ENCODE peak calls at places on chromosomes 13 and 19, in six cellular contexts. Q is K562; V is hepatic stellate cell; G is thoracic aorta; D is endothelial cell; O is stimulated activated CD4-positive, alpha-beta T cell treated with anti-CD3 and anti-CD28 coated beads, Interleukin-12 subunit alpha, Interleukin-12 subunit beta, amount 100 ng/mL, for 4 hours. R is an unnamed sample.
A peak's percentile ranks its signal among the peaks of the same experiment; 100 is the strongest.

GRCh38 chr13:50693755-50694154 is 149.7 kb downstream of the DLEU7 start:
- DNase-seq in Q (no peak), D (no peak), O (no peak), V (peak; percentile 27), G (no peak), R (no peak)

GRCh38 chr13:99197257-99197651 is 3.4 kb upstream of the UBAC2 start:
- DNase-seq in G (no peak), O (no peak), D (no peak), Q (no peak), V (no peak), R (no peak)

GRCh38 chr19:5131866-5132561 is 163.1 kb downstream of the KDM4B start:
- DNase-seq in G (no peak), D (no peak), Q (no peak), V (no peak), O (no peak), R (no peak)

GRCh38 chr13:65808061-65808460 is 1422.1 kb downstream of the PCDH9 start:
- DNase-seq in V (no peak), G (no peak), Q (no peak), D (no peak), O (no peak), R (no peak)

GRCh38 chr19:40510526-40511115 is 43.8 kb downstream of the SPTBN4 start:
- DNase-seq in Q (no peak), O (no peak), V (no peak), G (no peak), D (no peak), R (no peak)

GRCh38 chr13:36302289-36302688 is 4.7 kb upstream of the CCDC169 start:
- DNase-seq in O (no peak), D (no peak), V (no peak), Q (no peak), G (no peak), R (no peak)

GRCh38 chr13:44972956-44973581 is 16.2 kb downstream of the NUFIP1 start:
- DNase-seq in G (no peak), O (no peak), Q (peak; percentile 9), V (peak; percentile 12), D (no peak), R (no peak)

GRCh38 chr13:114015608-114016295 is 41.9 kb upstream of the C13orf46 start:
- DNase-seq in O (no peak), Q (no peak), V (no peak), G (no peak), D (no peak), R (peak; percentile 61)

GRCh38 chr19:37932985-37933953 is 26.3 kb downstream of the SIPA1L3 start:
- DNase-seq in O (no peak), V (peak; percentile 35), D (no peak), G (no peak), Q (no peak), R (peak; percentile 79)